ENCODE peak calls at places on chromosomes 11 and 22, in nine cellular contexts. C, I, M, Z, E, Y, G, Q and L are unnamed samples.

GRCh38 chr11:132784441-132784840 is 747.9 kb downstream of the OPCML start:
- ATAC-seq in G (no peak), I (no peak), Z (no peak), E (no peak), Q (no peak), Y (no peak), C (peak), M (no peak), L (no peak)

GRCh38 chr22:20111689-20112622 is 3.9 kb upstream of the RANBP1 start:
- ATAC-seq in Z (no peak), C (no peak), Q (no peak), Y (no peak), G (no peak), M (no peak), E (no peak), I (no peak), L (no peak)

GRCh38 chr22:22166941-22167713 is 77.5 kb upstream of the VPREB1 start:
- ATAC-seq in Z (no peak), M (no peak), Q (no peak), E (no peak), C (no peak), Y (no peak), I (no peak), G (no peak), L (no peak)

GRCh38 chr22:32076726-32077550 is 33.9 kb downstream of the SLC5A1 start:
- ATAC-seq in C (peak), Q (no peak), G (no peak), M (no peak), I (no peak), E (no peak), Y (no peak), Z (no peak), L (no peak)

GRCh38 chr22:27816552-27816951 is 15.0 kb upstream of the MN1 start:
- ATAC-seq in Z (no peak), G (no peak), E (no peak), Y (no peak), C (no peak), M (no peak), Q (no peak), I (no peak), L (no peak)

GRCh38 chr11:73538381-73538872 is 59.5 kb downstream of the FAM168A start:
- ATAC-seq in G (peak), Y (peak), E (no peak), M (peak), Q (no peak), Z (peak), I (peak), C (no peak), L (no peak)

GRCh38 chr11:119051440-119052162 is 5.4 kb downstream of the HYOU1 start:
- ATAC-seq in I (peak), Q (no peak), G (peak), Y (peak), M (no peak), Z (peak), C (no peak), E (no peak), L (peak)

GRCh38 chr11:117217141-117217609 is 14.7 kb downstream of the PCSK7 start:
- ATAC-seq in Q (no peak), Y (no peak), E (no peak), Z (no peak), C (no peak), M (no peak), G (no peak), I (no peak), L (no peak)

GRCh38 chr11:114076974-114077373 is 17.5 kb downstream of the ZBTB16 start:
- ATAC-seq in C (no peak), Q (no peak), I (no peak), Y (no peak), E (no peak), G (no peak), M (no peak), Z (no peak), L (no peak)

GRCh38 chr11:17954395-17955252 is 58.2 kb downstream of the SERGEF start:
- ATAC-seq in I (no peak), Z (no peak), C (peak), E (no peak), Y (no peak), G (no peak), M (no peak), Q (no peak), L (no peak)

GRCh38 chr11:119433369-119433749 is 10.4 kb upstream of the THY1 start:
- ATAC-seq in E (peak), Y (no peak), I (no peak), M (no peak), G (no peak), Q (no peak), C (no peak), Z (no peak), L (no peak)

GRCh38 chr11:80031014-80031565 is 590.3 kb upstream of the TENM4 start:
- ATAC-seq in Y (no peak), I (no peak), Q (no peak), E (no peak), G (no peak), Z (no peak), M (no peak), C (no peak), L (no peak)

GRCh38 chr11:85699957-85700741 is 14.2 kb upstream of the CCDC89 start:
- ATAC-seq in Y (peak), C (no peak), E (no peak), G (peak), Z (peak), M (peak), Q (no peak), I (peak), L (no peak)

GRCh38 chr11:114211444-114212122 is 84.6 kb upstream of the NNMT start:
- ATAC-seq in C (no peak), Z (no peak), G (no peak), Y (no peak), I (no peak), Q (no peak), M (no peak), E (no peak), L (no peak)

GRCh38 chr11:36037031-36037430 is 93.2 kb downstream of the LDLRAD3 start:
- ATAC-seq in E (no peak), M (no peak), Z (no peak), Q (no peak), I (no peak), Y (no peak), C (peak), G (no peak), L (peak)

GRCh38 chr11:86923993-86924766 is 31.0 kb downstream of the FZD4 start:
- ATAC-seq in I (no peak), E (peak), G (no peak), Y (no peak), Q (no peak), Z (no peak), M (no peak), C (no peak), L (no peak)

GRCh38 chr22:42233879-42234278 is 36.6 kb downstream of the TCF20 start:
- ATAC-seq in Z (no peak), I (no peak), G (no peak), M (no peak), C (no peak), E (no peak), Y (no peak), Q (no peak), L (no peak)

GRCh38 chr22:28873183-28873964 is 10.0 kb upstream of the ZNRF3 start:
- ATAC-seq in Q (no peak), C (no peak), G (no peak), E (no peak), Y (peak), I (peak), Z (no peak), M (no peak), L (no peak)

GRCh38 chr22:50169181-50169759 is 1.3 kb upstream of the PANX2 start:
- ATAC-seq in Q (no peak), C (no peak), Z (no peak), G (no peak), E (no peak), I (no peak), Y (no peak), M (no peak), L (peak)

GRCh38 chr22:30866811-30867271 is 101.7 kb downstream of the MORC2 start:
- ATAC-seq in G (no peak), E (peak), C (no peak), Y (peak), Q (peak), I (no peak), Z (peak), M (no peak), L (no peak)